ENCODE peak calls at places on chromosomes 7 and 10, in five cellular contexts. D is stimulated activated CD8-positive, alpha-beta memory T cell treated with anti-CD3 and anti-CD28 coated beads, Interleukin-7, amount 100 ng/mL, for 1 hour; S is nucleus accumbens; V is colonic mucosa; B is GM04503. O is an unnamed sample.
A peak's percentile ranks its signal among the peaks of the same experiment; 100 is the strongest.

GRCh38 chr10:3622427-3622826 is 162.6 kb downstream of the KLF6 start:
- DNase-seq in D (no peak), S (no peak), V (no peak), B (no peak), O (no peak)

GRCh38 chr7:112272921-112273561 is 66.5 kb downstream of the ZNF277 start:
- DNase-seq in D (no peak), S (no peak), V (no peak), B (no peak), O (no peak)

GRCh38 chr10:71476249-71477011 is 79.7 kb downstream of the CDH23 start:
- DNase-seq in D (no peak), S (no peak), V (no peak), B (no peak), O (no peak)

GRCh38 chr7:132755538-132756481 is 179.5 kb upstream of the PLXNA4 start:
- DNase-seq in D (no peak), S (peak; percentile 55), V (no peak), B (no peak), O (no peak)

GRCh38 chr10:116985611-116986010 is 19.4 kb downstream of the SHTN1 start:
- DNase-seq in D (no peak), S (no peak), V (no peak), B (no peak), O (no peak)

GRCh38 chr10:14616465-14616864 is 158.2 kb downstream of the FAM107B start:
- DNase-seq in D (no peak), S (no peak), V (no peak), B (no peak), O (no peak)

GRCh38 chr10:70115948-70116682 is 16.5 kb downstream of the AIFM2 start:
- DNase-seq in D (no peak), S (no peak), V (peak; percentile 68), B (no peak), O (peak; percentile 18)

GRCh38 chr7:74325230-74325565 is 36.0 kb downstream of the CLIP2 start:
- DNase-seq in D (no peak), S (no peak), V (peak; percentile 63), B (no peak), O (no peak)

GRCh38 chr7:155463114-155463811 is 5.3 kb downstream of the EN2 start:
- DNase-seq in D (no peak), S (no peak), V (no peak), B (no peak), O (no peak)

GRCh38 chr10:4390219-4390618 is 435.8 kb upstream of the AKR1E2 start:
- DNase-seq in D (no peak), S (no peak), V (no peak), B (no peak), O (no peak)

GRCh38 chr10:95447733-95448132 is 113.4 kb downstream of the SORBS1 start:
- DNase-seq in D (no peak), S (no peak), V (no peak), B (peak; percentile 10), O (no peak)

GRCh38 chr10:103254113-103254512 is 8.4 kb downstream of the RPEL1 start:
- DNase-seq in D (no peak), S (no peak), V (no peak), B (no peak), O (no peak)

GRCh38 chr7:3240826-3241430 is 60.1 kb upstream of the SDK1 start:
- DNase-seq in D (no peak), S (no peak), V (no peak), B (no peak), O (no peak)

GRCh38 chr7:140230517-140230861 is 53.7 kb upstream of the KDM7A start:
- DNase-seq in D (no peak), S (no peak), V (peak; percentile 80), B (no peak), O (peak; percentile 50)

GRCh38 chr7:84532196-84532595 is 337.6 kb upstream of the SEMA3A start:
- DNase-seq in D (no peak), S (no peak), V (no peak), B (no peak), O (no peak)

GRCh38 chr7:134514663-134515062 is 12.7 kb upstream of the AKR1B10 start:
- DNase-seq in D (no peak), S (no peak), V (peak; percentile 58), B (no peak), O (no peak)

GRCh38 chr10:132054564-132054963 is 11.2 kb upstream of the JAKMIP3 start:
- DNase-seq in D (no peak), S (no peak), V (no peak), B (no peak), O (no peak)

O was measured in activated T-helper 1 cell treated with anti-CD3 and anti-CD28 coated beads, Interleukin-2, amount 50 U/mL, for 16 hours.